ENCODE peak calls at places on chromosomes 13 and 19, in six cellular contexts. J is neuronal stem cell, L is thoracic aorta, M is astrocyte, X is neural progenitor cell, U is IMR-90. V is an unnamed sample.

GRCh38 chr13:35865341-35866240 is 265.6 kb downstream of the DCLK1 start:
- DNase-seq in J (no peak), L (no peak), M (no peak), X (no peak), U (no peak), V (no peak)

GRCh38 chr19:5293607-5294089 is 47.0 kb downstream of the PTPRS start:
- DNase-seq in J (peak; percentile 92), L (no peak), M (peak; percentile 19), X (peak; percentile 88), U (peak; percentile 40), V (no peak)

GRCh38 chr13:38566526-38566925 is 120.4 kb upstream of the FREM2 start:
- DNase-seq in J (no peak), L (no peak), M (no peak), X (no peak), U (no peak), V (no peak)

GRCh38 chr13:44523176-44524017 is 52.7 kb downstream of the TSC22D1 start:
- DNase-seq in J (no peak), L (no peak), M (peak; percentile 88), X (no peak), U (peak; percentile 79), V (no peak)

GRCh38 chr19:45159204-45159970 is 1.4 kb downstream of the NKPD1 start:
- DNase-seq in J (no peak), L (no peak), M (no peak), X (no peak), U (no peak), V (no peak)

GRCh38 chr13:93951153-93951552 is 528.3 kb downstream of the DCT start:
- DNase-seq in J (no peak), L (no peak), M (no peak), X (no peak), U (peak; percentile 26), V (no peak)

GRCh38 chr13:87123987-87124784 is 547.0 kb upstream of the SLITRK5 start:
- DNase-seq in J (peak; percentile 8), L (no peak), M (peak; percentile 100), X (peak; percentile 59), U (peak; percentile 100), V (no peak)

GRCh38 chr19:53965091-53965490 is 2.4 kb downstream of the CACNG8 start:
- DNase-seq in J (no peak), L (no peak), M (no peak), X (no peak), U (no peak), V (no peak)

GRCh38 chr19:7252364-7252763 is 41.9 kb downstream of the INSR start:
- DNase-seq in J (no peak), L (no peak), M (no peak), X (no peak), U (no peak), V (no peak)

GRCh38 chr13:51564671-51565070 is 19.6 kb upstream of the WDFY2 start:
- DNase-seq in J (no peak), L (no peak), M (no peak), X (no peak), U (no peak), V (no peak)

GRCh38 chr13:35210234-35210633 is 266.3 kb downstream of the MAB21L1 start:
- DNase-seq in J (no peak), L (no peak), M (no peak), X (no peak), U (no peak), V (no peak)

GRCh38 chr13:50842711-50843255 is 709 bp downstream of the DLEU7 start:
- DNase-seq in J (no peak), L (no peak), M (no peak), X (peak; percentile 4), U (no peak), V (no peak)

GRCh38 chr13:80753951-80754350 is 413.0 kb upstream of the SPRY2 start:
- DNase-seq in J (no peak), L (no peak), M (no peak), X (no peak), U (no peak), V (no peak)

GRCh38 chr19:39032164-39032918 is at the start of gene FBXO27:
- DNase-seq in J (peak; percentile 26), L (no peak), M (no peak), X (peak; percentile 72), U (no peak), V (no peak)

GRCh38 chr19:18776736-18777135 is 14.4 kb downstream of the COMP start:
- DNase-seq in J (no peak), L (no peak), M (no peak), X (no peak), U (peak; percentile 57), V (no peak)

GRCh38 chr19:48283908-48284307 is 14.0 kb downstream of the ZNF114 start:
- DNase-seq in J (no peak), L (no peak), M (peak; percentile 94), X (no peak), U (peak; percentile 97), V (no peak)

GRCh38 chr19:51462681-51463080 is 4.4 kb upstream of the SIGLEC8 start:
- DNase-seq in J (no peak), L (no peak), M (no peak), X (no peak), U (no peak), V (no peak)

GRCh38 chr19:31054430-31054829 is 294.8 kb downstream of the TSHZ3 start:
- DNase-seq in J (peak; percentile 40), L (no peak), M (peak; percentile 46), X (peak; percentile 82), U (peak; percentile 83), V (peak; percentile 19)

GRCh38 chr13:40644838-40645620 is 21.4 kb downstream of the FOXO1 start:
- DNase-seq in J (no peak), L (no peak), M (no peak), X (peak; percentile 29), U (no peak), V (no peak)

GRCh38 chr19:10575011-10575716 is 6.4 kb upstream of the CDKN2D start:
- DNase-seq in J (no peak), L (no peak), M (no peak), X (no peak), U (no peak), V (no peak)

GRCh38 chr19:35261356-35262100 is 7.2 kb upstream of the USF2 start:
- DNase-seq in J (no peak), L (no peak), M (no peak), X (no peak), U (no peak), V (no peak)

GRCh38 chr19:4967738-4968461 is 1.0 kb upstream of the KDM4B start:
- DNase-seq in J (no peak), L (no peak), M (no peak), X (peak; percentile 27), U (no peak), V (no peak)

GRCh38 chr19:6023085-6023682 is 45.2 kb upstream of the RANBP3 start:
- DNase-seq in J (no peak), L (no peak), M (peak; percentile 31), X (no peak), U (peak; percentile 71), V (no peak)

GRCh38 chr19:40141546-40141945 is 49.7 kb upstream of the MAP3K10 start:
- DNase-seq in J (no peak), L (no peak), M (no peak), X (no peak), U (no peak), V (no peak)

GRCh38 chr13:39484506-39485313 is 118.3 kb downstream of the LHFPL6 start:
- DNase-seq in J (no peak), L (no peak), M (peak; percentile 83), X (no peak), U (peak; percentile 77), V (no peak)

GRCh38 chr19:30924670-30925069 is 424.6 kb downstream of the TSHZ3 start:
- DNase-seq in J (no peak), L (no peak), M (no peak), X (no peak), U (no peak), V (no peak)

GRCh38 chr13:110921695-110922094 is 6.8 kb upstream of the ANKRD10 start:
- DNase-seq in J (no peak), L (no peak), M (no peak), X (peak; percentile 55), U (no peak), V (no peak)

GRCh38 chr19:11783767-11784166 is 14.6 kb upstream of the ZNF491 start:
- DNase-seq in J (no peak), L (no peak), M (no peak), X (no peak), U (no peak), V (no peak)

GRCh38 chr19:11784356-11784755 is 14.0 kb upstream of the ZNF491 start:
- DNase-seq in J (no peak), L (no peak), M (no peak), X (no peak), U (no peak), V (no peak)

GRCh38 chr19:11781295-11782057 is 14.7 kb downstream of the ZNF441 start:
- DNase-seq in J (no peak), L (no peak), M (no peak), X (no peak), U (peak; percentile 7), V (no peak)

DNA sequence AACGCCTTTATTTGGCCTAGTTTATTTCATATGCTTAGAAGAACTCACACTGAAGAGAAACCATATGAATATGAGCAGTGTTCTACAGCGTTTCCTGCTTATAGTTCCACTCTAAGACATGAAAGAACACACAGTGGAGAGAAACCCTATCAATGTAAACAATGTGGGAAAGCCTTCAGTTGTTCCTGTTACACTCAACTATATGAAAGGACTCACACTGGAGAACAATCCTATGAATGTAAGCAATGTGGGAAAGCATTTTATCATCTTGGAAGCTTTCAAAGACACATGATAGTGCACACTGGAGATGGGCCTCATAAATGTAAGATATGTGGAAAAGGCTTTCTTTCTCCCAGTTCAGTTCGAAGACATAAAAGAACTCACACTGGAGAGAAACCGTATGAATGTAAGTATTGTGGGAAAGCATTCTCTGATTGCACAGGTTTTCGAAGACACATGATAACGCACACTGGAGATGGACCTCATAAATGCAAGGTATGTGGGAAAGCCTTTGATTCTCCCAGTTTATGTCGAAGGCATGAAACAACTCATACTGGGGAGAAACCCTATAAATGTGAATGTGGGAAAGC is 13.7 kb downstream of the ZNF441 start:
- DNase-seq in J (no peak), L (no peak), M (no peak), X (no peak), U (no peak), V (no peak)
- H3K9me3 ChIP-seq in J (peaks cover 22% of the 10 kb centered on the region), L (peaks cover 100% of the 10 kb centered on the region), M (peaks cover 57% of the 10 kb centered on the region), X (peaks cover 31% of the 10 kb centered on the region), U (peaks cover 73% of the 10 kb centered on the region), V (peaks cover 52% of the 10 kb centered on the region)

GRCh38 chr19:28764066-28764465 is 448.9 kb downstream of the UQCRFS1 start:
- DNase-seq in J (no peak), L (no peak), M (no peak), X (no peak), U (no peak), V (no peak)
- H3K9me3 ChIP-seq in J (no peaks in the 10 kb centered on the region), L (peaks cover 13% of the 10 kb centered on the region), M (no peaks in the 10 kb centered on the region), X (peaks cover 12% of the 10 kb centered on the region), U (peaks cover 2% of the 10 kb centered on the region), V (peaks cover 2% of the 10 kb centered on the region)

DNA sequence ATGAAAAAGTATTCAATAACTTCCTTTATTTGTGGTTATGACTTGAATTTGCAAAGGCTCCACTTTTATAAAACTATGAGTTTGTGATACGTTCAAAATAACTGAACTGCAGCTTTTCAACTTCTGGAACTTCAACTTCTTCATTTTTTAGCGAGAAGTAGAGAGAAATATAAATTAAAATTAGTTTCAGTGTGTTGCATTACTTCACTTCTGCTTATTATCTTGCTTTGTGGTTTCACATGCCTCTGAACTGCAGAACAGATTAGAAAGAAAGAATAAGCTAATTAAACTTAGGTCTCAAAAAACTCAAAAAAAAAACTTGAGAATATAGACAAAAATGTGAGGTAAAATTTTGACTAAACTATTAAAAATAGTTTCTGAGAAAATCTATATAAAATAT is 1073.4 kb downstream of the PCDH17 start:
- DNase-seq in J (no peak), L (no peak), M (no peak), X (no peak), U (no peak), V (no peak)
- H3K9me3 ChIP-seq in J (peaks cover 2% of the 10 kb centered on the region), L (no peaks in the 10 kb centered on the region), M (peaks cover 3% of the 10 kb centered on the region), X (peaks cover 4% of the 10 kb centered on the region), U (peaks cover 7% of the 10 kb centered on the region), V (no peaks in the 10 kb centered on the region)

GRCh38 chr13:56924401-56924800 is 216.3 kb upstream of the PRR20A start:
- DNase-seq in J (no peak), L (no peak), M (no peak), X (no peak), U (no peak), V (no peak)
- H3K9me3 ChIP-seq in J (no peaks in the 10 kb centered on the region), L (no peaks in the 10 kb centered on the region), M (peaks cover 2% of the 10 kb centered on the region), X (no peaks in the 10 kb centered on the region), U (peaks cover 7% of the 10 kb centered on the region), V (no peaks in the 10 kb centered on the region)

V was measured in T-helper 17 cell.